ENCODE peak calls at places on chromosome 20, in ten cellular contexts. M is vagina, Y is breast epithelium, W is heart left ventricle, L is tibial nerve, A is transverse colon, V is uterus, U is IMR-90, P is ovary, C is HCT116. G is an unnamed sample.

GRCh38 chr20:30816182-30816645 is 441.2 kb upstream of the DEFB115 start:
- DNase-seq in L (no peak), Y (no peak), V (no peak), C (no peak), U (no peak), A (no peak), W (peak), P (no peak), M (no peak), G (no peak)

GRCh38 chr20:7937328-7937727 is 2.9 kb downstream of the HAO1 start:
- DNase-seq in M (no peak), L (no peak), U (no peak), C (no peak), Y (no peak), V (no peak), P (no peak), W (no peak), A (no peak), G (no peak)

GRCh38 chr20:31570735-31571617 is 34.1 kb upstream of the ID1 start:
- DNase-seq in A (peak), L (peak), W (peak), C (no peak), P (peak), Y (no peak), U (no peak), M (no peak), V (no peak), G (no peak)

GRCh38 chr20:4999788-5000187 is 1.5 kb downstream of the SLC23A2 start:
- DNase-seq in U (no peak), Y (no peak), W (no peak), V (no peak), C (no peak), L (no peak), P (no peak), M (no peak), A (no peak), G (no peak)

GRCh38 chr20:63501818-63502670 is 3.2 kb upstream of the EEF1A2 start:
- DNase-seq in A (no peak), U (peak), C (no peak), Y (no peak), M (no peak), W (peak), P (no peak), L (no peak), V (no peak), G (no peak)

GRCh38 chr20:50967621-50968020 is 9.0 kb downstream of the MOCS3 start:
- DNase-seq in L (no peak), P (no peak), W (no peak), C (no peak), A (no peak), Y (no peak), U (no peak), V (no peak), M (no peak), G (no peak)

GRCh38 chr20:63689046-63690000 is 7.1 kb upstream of the TNFRSF6B start:
- DNase-seq in P (no peak), M (no peak), C (no peak), L (no peak), A (no peak), U (no peak), Y (no peak), V (no peak), W (no peak), G (no peak)

GRCh38 chr20:32263398-32263954 is 14.0 kb upstream of the KIF3B start:
- DNase-seq in V (no peak), W (no peak), A (no peak), L (no peak), P (no peak), Y (no peak), M (no peak), U (no peak), C (no peak), G (no peak)

GRCh38 chr20:31606928-31607639 is 2.0 kb downstream of the ID1 start:
- DNase-seq in P (no peak), V (no peak), M (no peak), U (peak), L (no peak), A (peak), W (no peak), Y (no peak), C (peak), G (no peak)

GRCh38 chr20:4604580-4604979 is 117.1 kb upstream of the PRND start:
- DNase-seq in Y (no peak), A (no peak), P (no peak), L (no peak), V (no peak), C (no peak), U (no peak), M (no peak), W (no peak), G (no peak)

GRCh38 chr20:52972965-52973819 is 1.0 kb downstream of the TSHZ2 start:
- DNase-seq in P (peak), V (peak), M (no peak), W (peak), L (no peak), C (no peak), Y (no peak), A (no peak), U (no peak), G (no peak)

GRCh38 chr20:19660808-19661378 is 97.2 kb upstream of the RIN2 start:
- DNase-seq in P (no peak), C (no peak), W (no peak), L (no peak), V (no peak), M (no peak), U (no peak), Y (no peak), A (no peak), G (no peak)

GRCh38 chr20:7274870-7275269 is 507.4 kb downstream of the BMP2 start:
- DNase-seq in V (no peak), W (no peak), M (no peak), L (no peak), C (no peak), Y (no peak), A (no peak), P (no peak), U (no peak), G (no peak)

GRCh38 chr20:38804682-38805501 is 605 bp upstream of the PPP1R16B start:
- DNase-seq in U (no peak), V (no peak), A (peak), C (no peak), L (no peak), M (no peak), W (no peak), P (no peak), Y (no peak), G (no peak)

GRCh38 chr20:57167971-57168693 is 98.3 kb downstream of the BMP7 start:
- DNase-seq in P (no peak), W (peak), U (no peak), V (no peak), C (peak), L (no peak), M (no peak), Y (no peak), A (no peak), G (no peak)

GRCh38 chr20:4912380-4913142 is 88.7 kb downstream of the SLC23A2 start:
- DNase-seq in Y (no peak), L (no peak), W (no peak), P (no peak), V (no peak), U (no peak), A (no peak), C (no peak), M (no peak), G (no peak)

GRCh38 chr20:35120012-35120701 is 27.0 kb downstream of the EDEM2 start:
- DNase-seq in A (no peak), V (no peak), M (no peak), W (no peak), Y (no peak), C (no peak), L (no peak), P (no peak), U (peak), G (peak)

GRCh38 chr20:17835240-17835940 is 133.2 kb downstream of the SNX5 start:
- DNase-seq in V (peak), L (peak), Y (peak), C (peak), A (peak), M (no peak), W (peak), P (peak), U (peak), G (peak)

GRCh38 chr20:16265334-16265733 is 307.9 kb downstream of the KIF16B start:
- DNase-seq in A (no peak), C (no peak), W (no peak), U (no peak), M (no peak), Y (no peak), V (no peak), L (no peak), P (no peak), G (no peak)

GRCh38 chr20:57392512-57393271 is 1.5 kb downstream of the RBM38 start:
- DNase-seq in V (no peak), U (no peak), C (no peak), P (peak), W (peak), A (peak), L (no peak), Y (no peak), M (no peak), G (no peak)

GRCh38 chr20:54103762-54104600 is 33.6 kb upstream of the BCAS1 start:
- DNase-seq in L (no peak), A (peak), V (no peak), U (no peak), W (no peak), C (no peak), P (no peak), Y (no peak), M (no peak), G (no peak)

GRCh38 chr20:23127506-23128279 is 41.6 kb upstream of the CD93 start:
- DNase-seq in U (no peak), A (no peak), Y (no peak), C (no peak), W (no peak), P (no peak), M (no peak), L (no peak), V (no peak), G (no peak)

GRCh38 chr20:676967-677366 is 1.4 kb upstream of the SCRT2 start:
- DNase-seq in V (no peak), L (no peak), C (no peak), U (no peak), Y (no peak), P (no peak), W (no peak), M (no peak), A (no peak), G (no peak)

GRCh38 chr20:39059036-39059435 is 96.9 kb downstream of the DHX35 start:
- DNase-seq in W (no peak), U (no peak), Y (no peak), A (no peak), L (no peak), M (no peak), P (no peak), C (no peak), V (no peak), G (no peak)

GRCh38 chr20:57124800-57125399 is 141.5 kb downstream of the BMP7 start:
- DNase-seq in L (no peak), A (no peak), W (no peak), P (no peak), V (no peak), C (no peak), Y (no peak), U (no peak), M (no peak), G (no peak)

GRCh38 chr20:20487811-20488210 is 119.9 kb downstream of the INSM1 start:
- DNase-seq in W (no peak), M (no peak), Y (no peak), V (no peak), P (no peak), L (no peak), U (peak), C (no peak), A (no peak), G (no peak)

GRCh38 chr20:38004416-38004815 is 28.8 kb downstream of the TTI1 start:
- DNase-seq in W (no peak), U (no peak), C (no peak), M (no peak), A (no peak), P (no peak), V (no peak), L (no peak), Y (no peak), G (no peak)

GRCh38 chr20:34111712-34112599 is at the start of gene EIF2S2:
- DNase-seq in W (peak), P (peak), Y (peak), A (peak), L (peak), C (peak), V (peak), M (peak), U (peak), G (peak)
- TF ChIP-seq POLR2A in W (peak), P (peak), Y (peak), A (peak), L (peak), C (peak), V (peak), M (peak), U (peak), G (no peak)

GRCh38 chr20:43946659-43947315 is 32.1 kb downstream of the TOX2 start:
- DNase-seq in C (no peak), M (no peak), V (no peak), W (no peak), U (no peak), A (no peak), L (no peak), P (no peak), Y (no peak), G (no peak)

GRCh38 chr20:43948455-43948854 is 33.8 kb downstream of the TOX2 start:
- DNase-seq in W (no peak), Y (no peak), A (no peak), V (no peak), M (no peak), L (no peak), C (no peak), U (no peak), P (no peak), G (no peak)

GRCh38 chr20:43947316-43947710 is 32.7 kb downstream of the TOX2 start:
- DNase-seq in C (no peak), U (no peak), M (no peak), Y (no peak), A (no peak), W (no peak), V (no peak), L (no peak), P (no peak), G (no peak)

GRCh38 chr20:43949741-43950618 is 35.3 kb downstream of the TOX2 start:
- DNase-seq in C (no peak), Y (no peak), W (peak), U (no peak), A (peak), V (no peak), L (no peak), P (no peak), M (no peak), G (no peak)

GRCh38 chr20:43949248-43949647 is 34.6 kb downstream of the TOX2 start:
- DNase-seq in V (no peak), Y (no peak), A (no peak), L (no peak), M (no peak), U (no peak), W (no peak), P (no peak), C (no peak), G (no peak)
- TF ChIP-seq CTCF in V (no peak), Y (no peak), A (no peak), L (no peak), M (no peak), U (no peak), W (no peak), P (no peak), C (no peak), G (no peak)

DNA sequence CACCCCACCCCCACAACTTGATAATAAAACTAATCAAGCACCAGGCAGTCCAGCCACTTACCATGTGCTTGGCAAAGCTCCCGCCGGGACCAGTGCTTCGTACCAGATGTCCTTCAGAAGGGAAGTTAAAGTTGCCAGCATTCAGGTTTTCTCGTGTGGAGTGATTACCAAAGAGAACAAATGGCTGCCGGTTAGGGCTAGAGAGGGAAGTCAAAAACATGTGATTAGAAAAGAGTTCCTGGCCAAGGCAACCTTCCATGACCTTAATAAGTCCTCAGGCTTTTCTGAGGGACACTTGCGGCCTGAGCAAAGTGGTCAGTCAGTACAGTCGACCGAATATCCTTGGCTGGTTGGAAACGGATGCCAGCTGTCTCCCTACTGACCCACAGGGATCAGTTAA is 67.0 kb downstream of the DNAAF9 start:
- DNase-seq in W (peak), L (peak), C (no peak), A (peak), U (no peak), V (no peak), Y (no peak), M (no peak), P (peak), G (peak)
- TF ChIP-seq POLR2A in W (no peak), L (no peak), C (no peak), A (no peak), U (no peak), V (no peak), Y (no peak), M (no peak), P (no peak), G (no peak)

GRCh38 chr20:61849822-61850221 is 215.9 kb downstream of the TAF4 start:
- DNase-seq in Y (no peak), A (no peak), C (no peak), P (no peak), W (no peak), M (no peak), L (no peak), U (no peak), V (no peak), G (no peak)
- TF ChIP-seq CTCF in Y (no peak), A (no peak), C (no peak), P (no peak), W (no peak), M (no peak), L (no peak), U (no peak), V (no peak), G (no peak)

GRCh38 chr20:25293910-25294458 is 46.1 kb downstream of the PYGB start:
- DNase-seq in A (no peak), M (no peak), L (no peak), V (no peak), W (no peak), Y (no peak), P (no peak), U (no peak), C (no peak), G (no peak)
- TF ChIP-seq POLR2A in A (no peak), M (no peak), L (no peak), V (no peak), W (no peak), Y (no peak), P (no peak), U (no peak), C (no peak), G (no peak)

GRCh38 chr20:58512808-58513552 is 2.2 kb downstream of the APCDD1L start:
- DNase-seq in P (no peak), W (no peak), U (no peak), C (no peak), Y (no peak), V (no peak), L (no peak), M (no peak), A (no peak), G (no peak)
- TF ChIP-seq CTCF in P (no peak), W (no peak), U (no peak), C (no peak), Y (no peak), V (no peak), L (no peak), M (no peak), A (no peak), G (no peak)

GRCh38 chr20:40687384-40688128 is 1.5 kb downstream of the MAFB start:
- DNase-seq in Y (peak), P (peak), U (no peak), W (peak), A (no peak), V (peak), M (no peak), C (no peak), L (peak), G (peak)
- TF ChIP-seq POLR2A in Y (no peak), P (no peak), U (no peak), W (no peak), A (no peak), V (no peak), M (no peak), C (no peak), L (no peak), G (no peak)

GRCh38 chr20:48406462-48407235 is 421.1 kb downstream of the PREX1 start:
- DNase-seq in Y (no peak), A (no peak), C (no peak), U (no peak), L (no peak), P (no peak), W (no peak), M (no peak), V (no peak), G (no peak)

GRCh38 chr20:48403362-48403761 is 424.4 kb downstream of the PREX1 start:
- DNase-seq in V (no peak), P (no peak), A (no peak), C (no peak), U (no peak), L (no peak), M (no peak), W (no peak), Y (no peak), G (no peak)

GRCh38 chr20:48407710-48408109 is 420.1 kb downstream of the PREX1 start:
- DNase-seq in W (no peak), L (no peak), V (no peak), P (no peak), C (no peak), M (no peak), U (no peak), A (no peak), Y (no peak), G (no peak)

GRCh38 chr20:48405909-48406308 is 421.9 kb downstream of the PREX1 start:
- DNase-seq in W (no peak), V (no peak), M (no peak), Y (no peak), U (no peak), C (no peak), P (no peak), A (no peak), L (no peak), G (no peak)

GRCh38 chr20:48404598-48404997 is 423.2 kb downstream of the PREX1 start:
- DNase-seq in V (no peak), C (peak), P (no peak), U (no peak), Y (no peak), L (no peak), A (no peak), M (no peak), W (no peak), G (no peak)
- TF ChIP-seq CTCF in V (no peak), C (peak), P (no peak), U (no peak), Y (no peak), L (no peak), A (peak), M (no peak), W (no peak), G (no peak)

GRCh38 chr20:44475694-44476560 is at the start of gene TTPAL:
- DNase-seq in A (peak), L (peak), U (peak), C (peak), W (peak), V (peak), M (no peak), Y (peak), P (peak), G (peak)
- TF ChIP-seq POLR2A in A (peak), L (peak), U (peak), C (peak), W (peak), V (peak), M (peak), Y (peak), P (peak), G (peak)